ENCODE peak calls at places on chromosomes 12 and 14, in four cellular contexts. Q is upper lobe of left lung, X is K562, W is HepG2. H is an unnamed sample.

GRCh38 chr12:75390156-75390898 is 562 bp upstream of the GLIPR1L2 start:
- ATAC-seq in X (no peak), W (no peak), Q (no peak), H (peak)

GRCh38 chr14:99035712-99036593 is 236.0 kb downstream of the BCL11B start:
- ATAC-seq in W (peak), Q (peak), X (no peak), H (peak)

GRCh38 chr14:21215130-21215878 is 53.9 kb downstream of the HNRNPC start:
- ATAC-seq in X (no peak), W (no peak), Q (no peak), H (no peak)

GRCh38 chr12:15546102-15546701 is 223.9 kb downstream of the PTPRO start:
- ATAC-seq in X (no peak), W (no peak), Q (no peak), H (no peak)

GRCh38 chr12:6384499-6385436 is 806 bp downstream of the LTBR start:
- ATAC-seq in X (peak), Q (no peak), W (peak), H (no peak)

GRCh38 chr12:105744659-105745058 is 394.1 kb downstream of the NUAK1 start:
- ATAC-seq in X (no peak), W (no peak), Q (no peak), H (no peak)

GRCh38 chr14:89294872-89295271 is 122.2 kb downstream of the FOXN3 start:
- ATAC-seq in W (no peak), X (no peak), Q (no peak), H (no peak)

GRCh38 chr12:105658389-105658788 is 327.9 kb downstream of the C12orf75 start:
- ATAC-seq in X (no peak), Q (no peak), W (no peak), H (no peak)

GRCh38 chr14:78142994-78143393 is 27.2 kb upstream of the NRXN3 start:
- ATAC-seq in Q (no peak), W (no peak), X (no peak), H (no peak)

GRCh38 chr12:46401703-46402102 is 29.1 kb upstream of the SLC38A2 start:
- ATAC-seq in Q (no peak), X (peak), W (no peak), H (no peak)

GRCh38 chr14:45267084-45267483 is 14.1 kb upstream of the MIS18BP1 start:
- ATAC-seq in X (no peak), Q (no peak), W (no peak), H (no peak)

GRCh38 chr14:96423446-96424103 is 31.6 kb downstream of the AK7 start:
- ATAC-seq in W (peak), X (peak), Q (no peak), H (no peak)

GRCh38 chr14:97978336-97978735 is 1181.2 kb downstream of the VRK1 start:
- ATAC-seq in X (no peak), W (peak), Q (peak), H (peak)

GRCh38 chr12:109855377-109855776 is 22.2 kb upstream of the TRPV4 start:
- ATAC-seq in X (no peak), W (no peak), Q (no peak), H (no peak)

GRCh38 chr14:88026890-88027289 is 22.0 kb downstream of the GPR65 start:
- ATAC-seq in Q (no peak), W (no peak), X (no peak), H (no peak)

GRCh38 chr12:12622418-12622817 is 10.7 kb downstream of the CREBL2 start:
- ATAC-seq in Q (no peak), W (no peak), X (no peak), H (no peak)

GRCh38 chr12:118060301-118061010 is 523 bp downstream of the WSB2 start:
- ATAC-seq in Q (no peak), W (peak), X (peak), H (peak)
- TF ChIP-seq POLR2AphosphoS5 in Q (no peak), W (no peak), X (no peak), H (no peak)

GRCh38 chr12:96919510-96920210 is 12.6 kb downstream of the NEDD1 start:
- ATAC-seq in W (no peak), X (no peak), Q (no peak), H (no peak)
- TF ChIP-seq EP300 in W (no peak), X (no peak), Q (no peak), H (no peak)

GRCh38 chr14:94412671-94413638 is 24.6 kb upstream of the SERPINA1 start:
- ATAC-seq in W (peak), Q (peak), X (no peak), H (no peak)
- TF ChIP-seq CTCF in W (peak), Q (peak), X (peak), H (no peak)

GRCh38 chr12:93451423-93452158 is 9.8 kb upstream of the UBE2N start:
- ATAC-seq in X (no peak), W (peak), Q (no peak), H (no peak)
- TF ChIP-seq POLR2AphosphoS5 in X (no peak), W (peak), Q (no peak), H (no peak)

GRCh38 chr14:72932893-72933292 is 6.6 kb downstream of the DCAF4 start:
- ATAC-seq in X (no peak), Q (no peak), W (no peak), H (no peak)

GRCh38 chr14:72928872-72929271 is 2.6 kb downstream of the DCAF4 start:
- ATAC-seq in Q (no peak), X (no peak), W (no peak), H (no peak)

GRCh38 chr14:72925815-72926291 is 411 bp upstream of the DCAF4 start:
- ATAC-seq in W (peak), Q (peak), X (peak), H (peak)

GRCh38 chr14:72926292-72927028 is at the start of gene DCAF4:
- ATAC-seq in X (peak), Q (peak), W (peak), H (peak)

DNA sequence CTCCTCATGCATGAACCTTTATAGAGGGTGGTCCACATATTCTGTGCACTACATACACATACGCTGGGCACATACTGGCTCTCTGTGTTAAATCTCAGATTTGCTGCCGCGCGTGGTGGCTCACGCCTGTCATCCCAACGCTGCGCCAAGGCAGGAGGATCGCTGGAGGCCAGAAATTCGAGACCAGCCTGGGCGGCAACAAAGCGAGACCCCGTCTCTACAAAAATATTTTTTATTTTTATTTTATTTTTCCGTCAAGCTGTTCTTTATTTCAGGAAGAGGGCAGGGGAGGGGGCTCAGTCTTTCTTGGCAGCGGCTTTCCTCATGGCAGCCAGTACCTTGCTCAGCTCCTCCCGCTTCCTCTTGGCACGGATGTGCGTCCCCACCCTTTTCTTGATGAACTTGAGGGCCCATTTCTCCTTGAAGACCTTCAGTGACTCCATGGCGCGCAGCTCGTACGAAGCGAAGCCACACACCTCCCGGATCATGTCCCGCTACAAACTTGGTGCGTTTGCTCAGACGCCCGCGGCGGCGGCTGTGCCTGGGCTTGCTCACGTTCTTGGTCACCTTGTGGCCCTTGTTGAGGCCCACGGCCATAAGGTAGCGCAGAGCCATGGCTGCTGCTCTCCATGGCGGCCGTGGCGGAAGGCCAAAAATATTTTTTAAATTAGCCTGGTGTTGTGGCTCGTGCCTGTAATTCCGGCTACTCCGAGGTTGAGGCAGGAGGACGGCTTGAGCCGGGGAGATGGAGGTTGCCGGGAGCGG is 3.2 kb downstream of the DCAF4 start:
- ATAC-seq in Q (no peak), X (no peak), W (no peak), H (no peak)
- TF ChIP-seq EP300 in Q (no peak), X (no peak), W (no peak), H (no peak)

DNA sequence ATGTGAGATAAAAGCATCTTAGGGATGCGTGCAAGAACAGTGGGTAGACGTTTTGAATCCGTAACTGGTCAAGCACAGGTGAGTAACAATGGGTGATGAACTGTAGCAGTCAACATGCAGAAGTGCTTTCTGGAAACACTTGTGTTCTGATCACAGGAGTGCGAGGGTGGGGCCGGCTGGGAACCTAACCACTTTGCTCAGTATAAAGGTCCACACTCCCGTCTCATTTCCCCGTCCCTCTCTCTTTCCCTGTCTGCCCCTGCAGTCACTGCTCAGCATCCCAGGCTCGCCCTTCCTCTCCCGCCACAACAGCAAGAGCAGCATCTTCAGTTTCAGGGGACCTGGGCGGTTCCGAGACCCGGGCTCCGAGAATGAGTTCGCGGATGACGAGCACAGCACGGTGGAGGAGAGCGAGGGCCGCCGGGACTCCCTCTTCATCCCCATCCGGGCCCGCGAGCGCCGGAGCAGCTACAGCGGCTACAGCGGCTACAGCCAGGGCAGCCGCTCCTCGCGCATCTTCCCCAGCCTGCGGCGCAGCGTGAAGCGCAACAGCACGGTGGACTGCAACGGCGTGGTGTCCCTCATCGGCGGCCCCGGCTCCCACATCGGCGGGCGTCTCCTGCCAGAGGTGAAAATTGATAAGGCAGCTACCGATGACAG is 127.1 kb downstream of the FIGNL2 start:
- ATAC-seq in W (no peak), X (peak), Q (no peak), H (peak)
- TF ChIP-seq CTCF in W (no peak), X (no peak), Q (peak), H (no peak)

DNA sequence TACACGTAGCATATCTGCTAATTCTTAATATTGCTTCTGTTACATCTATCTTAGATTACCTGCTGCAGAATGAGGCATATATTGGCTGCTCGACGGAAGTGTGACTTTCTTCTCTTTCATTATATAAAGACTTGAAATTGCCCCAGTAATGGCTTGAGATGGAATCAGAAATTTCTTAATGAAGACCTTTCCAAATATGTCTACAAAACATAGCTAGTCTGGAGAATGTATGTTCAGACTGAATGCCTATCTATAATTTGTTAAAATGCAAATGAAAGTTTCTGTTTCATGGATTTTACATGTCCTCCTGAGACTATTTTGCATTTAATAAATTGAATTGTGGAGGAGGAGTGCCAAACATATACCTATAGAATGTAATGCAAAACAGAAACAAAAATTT is at the start of gene TAS2R10:
- ATAC-seq in W (no peak), Q (no peak), X (no peak), H (no peak)
- TF ChIP-seq POLR2AphosphoS5 in W (no peak), Q (no peak), X (no peak), H (no peak)

GRCh38 chr12:108205864-108206263 is 76.8 kb downstream of the WSCD2 start:
- ATAC-seq in Q (no peak), W (no peak), X (no peak), H (no peak)

GRCh38 chr12:108207791-108208730 is 79.0 kb downstream of the WSCD2 start:
- ATAC-seq in W (no peak), Q (no peak), X (no peak), H (no peak)

GRCh38 chr12:108201808-108202207 is 72.7 kb downstream of the WSCD2 start:
- ATAC-seq in X (no peak), W (no peak), Q (no peak), H (no peak)

GRCh38 chr12:108204117-108204516 is 75.0 kb downstream of the WSCD2 start:
- ATAC-seq in Q (no peak), X (no peak), W (no peak), H (no peak)

DNA sequence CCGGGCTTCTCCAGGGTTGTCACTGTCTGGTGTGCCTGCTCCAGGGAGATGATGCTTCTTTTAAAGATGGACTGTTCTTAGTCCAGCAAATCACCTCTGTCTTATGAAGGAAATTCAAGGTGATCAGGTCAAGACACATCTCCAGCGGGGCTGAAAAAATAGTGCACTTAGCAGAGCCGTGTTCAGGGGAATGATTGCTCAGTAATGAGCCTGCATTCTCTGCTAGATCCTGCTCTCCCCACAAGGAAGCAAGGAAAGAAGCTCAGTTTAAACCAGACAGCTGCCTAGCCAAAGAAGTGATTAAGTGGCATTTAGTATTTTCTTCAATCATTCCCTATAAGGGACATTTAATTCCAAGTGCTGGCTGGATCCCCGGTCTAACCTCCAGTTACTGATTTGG is 75.5 kb downstream of the WSCD2 start:
- ATAC-seq in W (no peak), X (no peak), Q (no peak), H (no peak)
- TF ChIP-seq EP300 in W (no peak), X (no peak), Q (no peak), H (no peak)

GRCh38 chr12:124407074-124407473 is 112.2 kb downstream of the RFLNA start:
- ATAC-seq in X (no peak), Q (no peak), W (no peak), H (no peak)
- TF ChIP-seq CTCF in X (no peak), Q (no peak), W (peak), H (no peak)

GRCh38 chr14:39307815-39308214 is 74.1 kb downstream of the MIA2 start:
- ATAC-seq in X (no peak), Q (no peak), W (no peak), H (no peak)

GRCh38 chr14:39303100-39303499 is 69.4 kb downstream of the MIA2 start:
- ATAC-seq in W (no peak), Q (no peak), X (no peak), H (no peak)

GRCh38 chr14:39302124-39302810 is 68.6 kb downstream of the MIA2 start:
- ATAC-seq in W (no peak), Q (no peak), X (no peak), H (no peak)
- TF ChIP-seq POLR2AphosphoS5 in W (no peak), Q (no peak), X (no peak), H (no peak)